ENCODE peak calls at places on chromosomes 7 and 10, in seven cellular contexts. Z, G, K, O, J, B and N are unnamed samples.

GRCh38 chr10:79063071-79063491 is 5.7 kb upstream of the ZMIZ1 start:
- DNase-seq in G (peak), K (no peak), J (no peak), B (no peak), Z (no peak), O (no peak), N (no peak)

GRCh38 chr7:75630549-75630948 is 108.2 kb downstream of the HIP1 start:
- DNase-seq in K (no peak), Z (no peak), B (no peak), J (no peak), G (no peak), O (no peak), N (no peak)

GRCh38 chr7:82805527-82805960 is 357.1 kb downstream of the PCLO start:
- DNase-seq in J (no peak), K (peak), O (no peak), Z (peak), B (peak), G (no peak), N (peak)

GRCh38 chr7:3259711-3260424 is 41.2 kb upstream of the SDK1 start:
- DNase-seq in O (no peak), Z (peak), G (no peak), B (peak), J (no peak), K (peak), N (peak)

GRCh38 chr7:158868754-158869410 is 12.5 kb downstream of the DYNC2I1 start:
- DNase-seq in Z (no peak), O (no peak), J (no peak), K (no peak), B (no peak), G (no peak), N (no peak)

GRCh38 chr10:29862926-29863614 is 196.3 kb downstream of the JCAD start:
- DNase-seq in G (no peak), O (no peak), B (peak), K (no peak), Z (peak), J (no peak), N (peak)

GRCh38 chr7:151815419-151815818 is 61.5 kb downstream of the PRKAG2 start:
- DNase-seq in B (no peak), G (no peak), Z (no peak), O (no peak), K (no peak), J (no peak), N (no peak)

GRCh38 chr7:44067064-44067951 is 1.9 kb upstream of the PGAM2 start:
- DNase-seq in O (no peak), Z (no peak), G (no peak), B (no peak), J (no peak), K (no peak), N (no peak)

GRCh38 chr10:17412323-17412722 is 42.1 kb downstream of the ST8SIA6 start:
- DNase-seq in G (peak), K (no peak), J (no peak), B (no peak), O (no peak), Z (no peak), N (no peak)

GRCh38 chr10:97494863-97495506 is 3.2 kb downstream of the MMS19 start:
- DNase-seq in O (no peak), G (no peak), J (no peak), K (peak), Z (peak), B (peak), N (peak)

GRCh38 chr7:101553018-101553770 is 75.9 kb downstream of the MYL10 start:
- DNase-seq in K (no peak), B (no peak), J (no peak), O (no peak), G (no peak), Z (no peak), N (no peak)

GRCh38 chr7:27107391-27107900 is 5.0 kb upstream of the HOXA2 start:
- DNase-seq in O (no peak), B (no peak), J (no peak), G (no peak), Z (peak), K (no peak), N (peak)

GRCh38 chr7:27105161-27106122 is 3.0 kb upstream of the HOXA2 start:
- DNase-seq in J (no peak), K (no peak), B (no peak), Z (no peak), O (no peak), G (no peak), N (peak)

GRCh38 chr7:27107901-27108381 is 5.5 kb upstream of the HOXA2 start:
- DNase-seq in O (no peak), G (no peak), Z (no peak), B (no peak), K (no peak), J (no peak), N (peak)

GRCh38 chr7:27106906-27107250 is 4.4 kb upstream of the HOXA2 start:
- DNase-seq in Z (no peak), J (no peak), O (no peak), B (no peak), G (no peak), K (no peak), N (peak)

GRCh38 chr7:27106181-27106905 is 3.9 kb upstream of the HOXA2 start:
- DNase-seq in G (no peak), B (peak), K (no peak), J (no peak), O (no peak), Z (peak), N (peak)
- H3K4me3 ChIP-seq in G (no peak), B (peak), K (no peak), J (peak), O (no peak), Z (peak), N (peak)

GRCh38 chr10:2839081-2839725 is 228.1 kb upstream of the PFKP start:
- DNase-seq in J (no peak), Z (peak), K (peak), O (peak), B (peak), G (peak), N (peak)

GRCh38 chr10:2850202-2850601 is 217.1 kb upstream of the PFKP start:
- DNase-seq in B (no peak), G (no peak), Z (no peak), K (no peak), O (no peak), J (no peak), N (no peak)

GRCh38 chr10:2844925-2845324 is 222.4 kb upstream of the PFKP start:
- DNase-seq in K (no peak), O (no peak), Z (no peak), G (no peak), B (no peak), J (no peak), N (no peak)
- H3K4me3 ChIP-seq in K (no peak), O (no peak), Z (no peak), G (no peak), B (no peak), J (no peak), N (no peak)

DNA sequence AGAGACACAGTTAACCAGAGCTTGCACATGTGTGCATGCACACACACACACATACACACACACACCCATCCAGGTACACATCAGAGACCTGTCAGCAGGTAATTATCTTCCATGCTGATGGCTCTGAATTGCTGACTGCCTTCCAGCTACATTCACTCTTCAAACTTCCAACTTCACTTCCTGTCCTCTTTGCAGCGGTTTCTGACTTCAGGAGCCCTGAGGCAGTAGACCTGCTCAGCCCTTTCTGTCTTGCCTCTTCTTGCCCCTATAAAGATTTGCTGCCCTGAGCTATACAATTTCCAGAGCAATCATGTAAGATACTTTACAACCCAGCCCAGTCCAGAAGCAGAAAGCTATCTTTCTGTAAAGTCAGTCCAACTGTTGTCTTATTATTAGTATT is 310.2 kb downstream of the FGFR2 start:
- DNase-seq in G (no peak), K (no peak), J (no peak), Z (no peak), B (no peak), O (no peak), N (no peak)
- H3K4me3 ChIP-seq in G (no peak), K (no peak), J (no peak), Z (no peak), B (no peak), O (no peak), N (no peak)

GRCh38 chr7:41942468-41943097 is 239.7 kb upstream of the INHBA start:
- DNase-seq in O (no peak), G (no peak), K (peak), Z (peak), B (peak), J (peak), N (peak)
- H3K4me3 ChIP-seq in O (peak), G (no peak), K (no peak), Z (peak), B (peak), J (peak), N (peak)

DNA sequence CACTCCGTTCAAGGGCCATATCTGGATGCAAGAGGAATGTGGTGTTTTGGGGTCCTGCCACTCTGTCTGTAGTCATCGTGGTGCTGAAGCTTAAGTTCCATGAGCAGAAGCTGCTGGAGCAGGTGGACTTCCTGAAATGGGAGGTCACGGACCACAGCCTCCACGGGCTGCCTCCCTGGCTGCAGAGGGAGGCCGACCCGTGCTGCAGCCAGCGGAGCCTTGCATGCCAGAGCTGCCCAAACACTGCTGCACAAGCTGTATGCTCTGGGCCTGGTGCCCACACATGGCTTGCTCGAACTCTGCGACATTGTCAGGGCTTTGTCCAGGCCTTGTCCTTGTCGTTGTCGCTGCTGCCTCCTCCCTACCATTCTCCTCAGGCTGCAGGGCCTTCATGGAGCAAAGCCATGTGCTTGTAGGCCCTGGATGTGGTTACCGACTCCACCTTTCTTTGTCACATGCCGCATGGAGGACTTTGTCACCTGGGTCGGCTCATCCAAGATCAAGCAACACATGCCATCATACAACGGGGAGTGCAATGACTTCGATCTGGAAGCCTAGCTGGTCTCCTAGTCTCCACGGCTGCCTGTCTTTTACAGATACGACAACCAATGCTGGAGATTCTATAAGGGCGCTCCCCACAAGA is 21.4 kb downstream of the GARIN1A start:
- DNase-seq in O (no peak), B (no peak), G (no peak), J (no peak), Z (no peak), K (no peak), N (no peak)
- H3K4me3 ChIP-seq in O (no peak), B (no peak), G (no peak), J (no peak), Z (no peak), K (no peak), N (no peak)

DNA sequence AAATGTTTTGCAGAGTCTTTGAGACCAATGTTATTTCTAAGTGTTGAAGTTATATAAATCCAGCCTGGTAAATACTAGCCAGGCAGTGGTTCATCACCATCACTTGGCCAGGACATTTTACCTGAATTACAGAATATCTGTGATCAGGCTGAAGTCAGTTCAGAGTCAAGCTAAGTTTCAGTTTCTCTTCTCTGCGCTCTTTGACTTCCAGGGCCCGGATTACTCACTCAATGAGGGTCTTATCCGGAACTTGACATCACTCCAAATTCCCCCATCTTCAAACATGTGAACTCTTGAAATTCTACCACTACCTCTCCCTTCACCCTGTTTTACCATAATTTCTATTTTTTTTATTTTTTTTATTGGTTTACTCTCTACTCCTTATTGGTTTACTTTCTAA is 36.6 kb upstream of the CCAR1 start:
- DNase-seq in O (no peak), K (no peak), B (no peak), G (no peak), J (no peak), Z (no peak), N (no peak)
- H3K4me3 ChIP-seq in O (no peak), K (no peak), B (no peak), G (no peak), J (no peak), Z (no peak), N (no peak)

DNA sequence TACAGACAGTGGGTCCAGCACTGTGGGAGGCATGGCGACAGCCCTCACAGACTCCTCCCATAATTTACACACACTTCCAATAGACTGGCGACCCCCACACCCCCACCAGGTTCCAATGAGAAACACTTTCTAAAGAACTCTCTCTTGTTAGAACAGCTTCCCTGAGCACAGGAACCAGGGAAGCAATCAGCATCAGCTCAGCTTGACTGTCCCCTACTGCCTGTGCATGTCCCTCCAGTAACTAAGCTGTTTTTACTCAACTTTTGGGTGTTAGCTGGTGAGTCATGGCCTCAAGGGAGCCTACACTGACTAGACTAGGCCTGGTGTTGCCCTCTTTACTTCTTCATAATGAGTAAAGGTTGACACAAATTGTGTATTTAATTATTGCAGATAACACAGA is 32.6 kb upstream of the HERPUD2 start:
- DNase-seq in G (no peak), J (no peak), B (peak), Z (peak), O (no peak), K (peak), N (peak)
- H3K4me3 ChIP-seq in G (no peak), J (no peak), B (no peak), Z (no peak), O (no peak), K (no peak), N (no peak)